ENCODE peak calls at places on chromosomes 3 and 15, in five cellular contexts. F, A, Y, X and R are unnamed samples.

GRCh38 chr15:46091860-46092450 is 457.1 kb downstream of the SQOR start:
- DNase-seq in F (peak; percentile 25), A (no peak), Y (peak; percentile 8), X (no peak), R (peak; percentile 22)

GRCh38 chr3:56894912-56895431 is 93.2 kb upstream of the ARHGEF3 start:
- DNase-seq in F (no peak), A (no peak), Y (no peak), X (no peak), R (no peak)

GRCh38 chr3:173663664-173664063 is 266.1 kb downstream of the NLGN1 start:
- DNase-seq in F (no peak), A (no peak), Y (no peak), X (no peak), R (no peak)

GRCh38 chr15:67085818-67086649 is 20.6 kb downstream of the SMAD3 start:
- DNase-seq in F (peak; percentile 57), A (peak; percentile 82), Y (peak; percentile 80), X (no peak), R (peak; percentile 82)

GRCh38 chr3:135419155-135419554 is 546.4 kb upstream of the PPP2R3A start:
- DNase-seq in F (no peak), A (no peak), Y (no peak), X (no peak), R (no peak)

GRCh38 chr15:27949089-27949488 is 150.0 kb downstream of the OCA2 start:
- DNase-seq in F (no peak), A (no peak), Y (no peak), X (no peak), R (no peak)

GRCh38 chr15:76309561-76310330 is 1.5 kb downstream of the ETFA start:
- DNase-seq in F (peak; percentile 52), A (no peak), Y (no peak), X (no peak), R (peak; percentile 14)

GRCh38 chr15:59168536-59168935 is 38.1 kb upstream of the LDHAL6B start:
- DNase-seq in F (no peak), A (no peak), Y (no peak), X (no peak), R (no peak)

GRCh38 chr15:36977620-36978610 is 122.4 kb downstream of the MEIS2 start:
- DNase-seq in F (peak; percentile 27), A (no peak), Y (no peak), X (no peak), R (no peak)

GRCh38 chr3:143629726-143630125 is 218.5 kb downstream of the SLC9A9 start:
- DNase-seq in F (no peak), A (no peak), Y (no peak), X (no peak), R (no peak)

GRCh38 chr3:184481924-184482671 is 79.5 kb upstream of the EPHB3 start:
- DNase-seq in F (no peak), A (peak; percentile 7), Y (no peak), X (no peak), R (no peak)

GRCh38 chr3:52220380-52221026 is 4.9 kb downstream of the TLR9 start:
- DNase-seq in F (peak; percentile 92), A (peak; percentile 93), Y (peak; percentile 89), X (peak; percentile 85), R (peak; percentile 87)

GRCh38 chr3:194779729-194780224 is 94.1 kb downstream of the FAM43A start:
- DNase-seq in F (peak; percentile 43), A (no peak), Y (peak; percentile 47), X (peak; percentile 24), R (peak; percentile 32)

GRCh38 chr3:134381048-134381447 is 6.8 kb upstream of the AMOTL2 start:
- DNase-seq in F (no peak), A (no peak), Y (peak; percentile 18), X (no peak), R (no peak)

GRCh38 chr15:67542192-67542461 is 376 bp upstream of the MAP2K5 start:
- DNase-seq in F (no peak), A (no peak), Y (no peak), X (no peak), R (no peak)

GRCh38 chr15:65089206-65089824 is 12.8 kb downstream of the KBTBD13 start:
- DNase-seq in F (no peak), A (no peak), Y (no peak), X (peak; percentile 64), R (no peak)

GRCh38 chr3:45948881-45949280 is 5.6 kb downstream of the CXCR6 start:
- DNase-seq in F (no peak), A (peak; percentile 34), Y (no peak), X (no peak), R (no peak)

GRCh38 chr3:168213920-168214319 is 118.2 kb upstream of the GOLIM4 start:
- DNase-seq in F (no peak), A (peak; percentile 44), Y (no peak), X (no peak), R (no peak)

GRCh38 chr3:30770387-30770786 is 124.1 kb downstream of the GADL1 start:
- DNase-seq in F (peak; percentile 61), A (no peak), Y (peak; percentile 94), X (no peak), R (peak; percentile 94)

GRCh38 chr15:69757186-69757585 is 304.6 kb downstream of the RPLP1 start:
- DNase-seq in F (no peak), A (peak; percentile 62), Y (no peak), X (no peak), R (no peak)

GRCh38 chr3:18301781-18302180 is 123.4 kb downstream of the SATB1 start:
- DNase-seq in F (no peak), A (no peak), Y (no peak), X (no peak), R (no peak)

GRCh38 chr3:184314700-184315505 is 497 bp downstream of the EIF4G1 start:
- DNase-seq in F (peak; percentile 66), A (peak; percentile 65), Y (peak; percentile 91), X (peak; percentile 90), R (peak; percentile 85)

GRCh38 chr3:185332026-185332735 is 30.8 kb upstream of the MAP3K13 start:
- DNase-seq in F (no peak), A (no peak), Y (no peak), X (no peak), R (no peak)

GRCh38 chr15:65595960-65596359 is 15.0 kb downstream of the INTS14 start:
- DNase-seq in F (no peak), A (no peak), Y (no peak), X (no peak), R (peak; percentile 17)

GRCh38 chr3:149442845-149443544 is 31.5 kb upstream of the TM4SF4 start:
- DNase-seq in F (no peak), A (no peak), Y (peak; percentile 53), X (no peak), R (peak; percentile 64)

GRCh38 chr15:70154440-70155347 is 57.0 kb upstream of the TLE3 start:
- DNase-seq in F (peak; percentile 91), A (no peak), Y (no peak), X (peak; percentile 40), R (no peak)

GRCh38 chr3:126156468-126156867 is 23.9 kb downstream of the ALDH1L1 start:
- DNase-seq in F (no peak), A (peak; percentile 23), Y (peak; percentile 35), X (no peak), R (peak; percentile 13)

GRCh38 chr3:55090310-55090709 is 162.5 kb upstream of the LRTM1 start:
- DNase-seq in F (no peak), A (no peak), Y (no peak), X (no peak), R (no peak)

GRCh38 chr3:108477511-108478147 is 32.8 kb downstream of the MYH15 start:
- DNase-seq in F (peak; percentile 32), A (peak; percentile 72), Y (peak; percentile 62), X (no peak), R (peak; percentile 55)

GRCh38 chr15:81322708-81323253 is 1.2 kb downstream of the STARD5 start:
- DNase-seq in F (no peak), A (no peak), Y (no peak), X (no peak), R (no peak)

GRCh38 chr15:62853114-62853832 is 189.3 kb upstream of the TPM1 start:
- DNase-seq in F (no peak), A (no peak), Y (peak; percentile 36), X (no peak), R (peak; percentile 30)

GRCh38 chr3:52502808-52503350 is 7.7 kb downstream of the STAB1 start:
- DNase-seq in F (no peak), A (no peak), Y (no peak), X (no peak), R (no peak)

GRCh38 chr15:63211549-63211948 is 22.1 kb downstream of the RAB8B start:
- DNase-seq in F (no peak), A (no peak), Y (no peak), X (no peak), R (no peak)

GRCh38 chr3:51722362-51722761 is 15.5 kb downstream of the GRM2 start:
- DNase-seq in F (no peak), A (peak; percentile 62), Y (no peak), X (no peak), R (no peak)

GRCh38 chr15:92600902-92601301 is 54.7 kb downstream of the FAM174B start:
- DNase-seq in F (no peak), A (no peak), Y (no peak), X (no peak), R (no peak)

GRCh38 chr3:72427575-72427974 is 420.7 kb downstream of the SHQ1 start:
- DNase-seq in F (no peak), A (no peak), Y (no peak), X (no peak), R (no peak)

GRCh38 chr3:126683506-126683905 is 20.5 kb upstream of the CHCHD6 start:
- DNase-seq in F (peak; percentile 72), A (no peak), Y (no peak), X (no peak), R (no peak)